ENCODE peak calls at places on chromosomes 5 and 9, in seven cellular contexts. One of them, this sample, is unnamed. For H3K79me1, the result is how much of the 10 kb centered on the place peaks cover.

GRCh38 chr5:9201011-9201410 is 344.9 kb downstream of the SEMA5A start:
- DNase-seq in neuronal stem cell: no peak
- DNase-seq in IMR-90: no peak
- DNase-seq in H1: no peak
- DNase-seq in mesendoderm: no peak
- DNase-seq in H9: no peak
- DNase-seq in trophoblast cell: no peak
- DNase-seq in this sample: no peak

GRCh38 chr9:5292141-5292540 is 12.4 kb downstream of the RLN2 start:
- DNase-seq in neuronal stem cell: no peak
- DNase-seq in IMR-90: no peak
- DNase-seq in H1: no peak
- DNase-seq in mesendoderm: no peak
- DNase-seq in H9: no peak
- DNase-seq in trophoblast cell: no peak
- DNase-seq in this sample: peak

GRCh38 chr9:85430659-85431370 is 310.9 kb downstream of the AGTPBP1 start:
- DNase-seq in neuronal stem cell: no peak
- DNase-seq in IMR-90: no peak
- DNase-seq in H1: no peak
- DNase-seq in mesendoderm: peak
- DNase-seq in H9: no peak
- DNase-seq in trophoblast cell: no peak
- DNase-seq in this sample: no peak

GRCh38 chr5:95664204-95664786 is 17.7 kb downstream of the RFESD start:
- DNase-seq in neuronal stem cell: peak
- DNase-seq in IMR-90: peak
- DNase-seq in H1: no peak
- DNase-seq in mesendoderm: peak
- DNase-seq in H9: no peak
- DNase-seq in trophoblast cell: peak
- DNase-seq in this sample: peak

GRCh38 chr9:129669141-129669718 is 3.8 kb downstream of the PRRX2 start:
- DNase-seq in neuronal stem cell: no peak
- DNase-seq in IMR-90: peak
- DNase-seq in H1: no peak
- DNase-seq in mesendoderm: no peak
- DNase-seq in H9: no peak
- DNase-seq in trophoblast cell: no peak
- DNase-seq in this sample: peak

GRCh38 chr5:173229381-173229959 is 5.5 kb downstream of the NKX2-5 start:
- DNase-seq in neuronal stem cell: no peak
- DNase-seq in IMR-90: no peak
- DNase-seq in H1: no peak
- DNase-seq in mesendoderm: no peak
- DNase-seq in H9: peak
- DNase-seq in trophoblast cell: no peak
- DNase-seq in this sample: peak

GRCh38 chr9:38017149-38017884 is 51.7 kb downstream of the SHB start:
- DNase-seq in neuronal stem cell: peak
- DNase-seq in IMR-90: peak
- DNase-seq in H1: peak
- DNase-seq in mesendoderm: peak
- DNase-seq in H9: peak
- DNase-seq in trophoblast cell: no peak
- DNase-seq in this sample: peak

GRCh38 chr9:37903581-37903830 is 421 bp downstream of the SLC25A51 start:
- DNase-seq in neuronal stem cell: peak
- DNase-seq in IMR-90: no peak
- DNase-seq in H1: no peak
- DNase-seq in mesendoderm: peak
- DNase-seq in H9: peak
- DNase-seq in trophoblast cell: no peak
- DNase-seq in this sample: peak

GRCh38 chr9:75962186-75963036 is 71.9 kb downstream of the PCSK5 start:
- DNase-seq in neuronal stem cell: no peak
- DNase-seq in IMR-90: no peak
- DNase-seq in H1: no peak
- DNase-seq in mesendoderm: no peak
- DNase-seq in H9: no peak
- DNase-seq in trophoblast cell: peak
- DNase-seq in this sample: no peak

GRCh38 chr9:16328349-16328748 is 542.1 kb downstream of the BNC2 start:
- DNase-seq in neuronal stem cell: no peak
- DNase-seq in IMR-90: no peak
- DNase-seq in H1: no peak
- DNase-seq in mesendoderm: no peak
- DNase-seq in H9: no peak
- DNase-seq in trophoblast cell: no peak
- DNase-seq in this sample: no peak

GRCh38 chr9:27126682-27127081 is 17.7 kb downstream of the TEK start:
- DNase-seq in neuronal stem cell: no peak
- DNase-seq in IMR-90: no peak
- DNase-seq in H1: no peak
- DNase-seq in mesendoderm: no peak
- DNase-seq in H9: no peak
- DNase-seq in trophoblast cell: no peak
- DNase-seq in this sample: peak

GRCh38 chr5:114949001-114949400 is 220.7 kb downstream of the TRIM36 start:
- DNase-seq in neuronal stem cell: no peak
- DNase-seq in IMR-90: no peak
- DNase-seq in H1: no peak
- DNase-seq in mesendoderm: no peak
- DNase-seq in H9: no peak
- DNase-seq in trophoblast cell: no peak
- DNase-seq in this sample: no peak

GRCh38 chr5:137836301-137836700 is 31.4 kb upstream of the MYOT start:
- DNase-seq in neuronal stem cell: no peak
- DNase-seq in IMR-90: no peak
- DNase-seq in H1: no peak
- DNase-seq in mesendoderm: peak
- DNase-seq in H9: no peak
- DNase-seq in trophoblast cell: no peak
- DNase-seq in this sample: no peak

GRCh38 chr5:175847503-175847902 is 23.9 kb upstream of the CPLX2 start:
- DNase-seq in neuronal stem cell: no peak
- DNase-seq in IMR-90: peak
- DNase-seq in H1: no peak
- DNase-seq in mesendoderm: peak
- DNase-seq in H9: peak
- DNase-seq in trophoblast cell: no peak
- DNase-seq in this sample: no peak

GRCh38 chr9:114174876-114175771 is 19.8 kb downstream of the COL27A1 start:
- DNase-seq in neuronal stem cell: no peak
- DNase-seq in IMR-90: peak
- DNase-seq in H1: no peak
- DNase-seq in mesendoderm: no peak
- DNase-seq in H9: no peak
- DNase-seq in trophoblast cell: no peak
- DNase-seq in this sample: peak

GRCh38 chr5:68171101-68171558 is 44.4 kb upstream of the PIK3R1 start:
- DNase-seq in neuronal stem cell: peak
- DNase-seq in IMR-90: peak
- DNase-seq in H1: no peak
- DNase-seq in mesendoderm: no peak
- DNase-seq in H9: no peak
- DNase-seq in trophoblast cell: no peak
- DNase-seq in this sample: peak

GRCh38 chr5:93378073-93378472 is 202.9 kb downstream of the NR2F1-AS1 start:
- DNase-seq in neuronal stem cell: no peak
- DNase-seq in IMR-90: peak
- DNase-seq in H1: no peak
- DNase-seq in mesendoderm: no peak
- DNase-seq in H9: no peak
- DNase-seq in trophoblast cell: no peak
- DNase-seq in this sample: peak

GRCh38 chr5:135891804-135892203 is 3.8 kb downstream of the IL9 start:
- DNase-seq in neuronal stem cell: peak
- DNase-seq in IMR-90: no peak
- DNase-seq in H1: no peak
- DNase-seq in mesendoderm: peak
- DNase-seq in H9: peak
- DNase-seq in trophoblast cell: no peak
- DNase-seq in this sample: no peak

GRCh38 chr5:411728-412127 is 31.2 kb upstream of the EXOC3 start:
- DNase-seq in neuronal stem cell: no peak
- DNase-seq in IMR-90: no peak
- DNase-seq in H1: no peak
- DNase-seq in mesendoderm: no peak
- DNase-seq in H9: no peak
- DNase-seq in trophoblast cell: no peak
- DNase-seq in this sample: no peak

GRCh38 chr5:88322785-88323184 is 54.1 kb upstream of the TMEM161B start:
- DNase-seq in neuronal stem cell: no peak
- DNase-seq in IMR-90: no peak
- DNase-seq in H1: no peak
- DNase-seq in mesendoderm: no peak
- DNase-seq in H9: no peak
- DNase-seq in trophoblast cell: no peak
- DNase-seq in this sample: no peak

GRCh38 chr5:151130235-151130921 is 27.2 kb downstream of the ANXA6 start:
- DNase-seq in neuronal stem cell: no peak
- DNase-seq in IMR-90: no peak
- DNase-seq in H1: no peak
- DNase-seq in mesendoderm: no peak
- DNase-seq in H9: no peak
- DNase-seq in trophoblast cell: peak
- DNase-seq in this sample: no peak

GRCh38 chr5:127003798-127004495 is 26.4 kb downstream of the MARCHF3 start:
- DNase-seq in neuronal stem cell: no peak
- DNase-seq in IMR-90: no peak
- DNase-seq in H1: no peak
- DNase-seq in mesendoderm: no peak
- DNase-seq in H9: no peak
- DNase-seq in trophoblast cell: no peak
- DNase-seq in this sample: no peak

GRCh38 chr9:136517012-136517743 is 28.7 kb downstream of the NOTCH1 start:
- DNase-seq in neuronal stem cell: no peak
- DNase-seq in IMR-90: no peak
- DNase-seq in H1: no peak
- DNase-seq in mesendoderm: no peak
- DNase-seq in H9: no peak
- DNase-seq in trophoblast cell: no peak
- DNase-seq in this sample: no peak

GRCh38 chr9:89457376-89457855 is 40.5 kb downstream of the SEMA4D start:
- DNase-seq in neuronal stem cell: no peak
- DNase-seq in IMR-90: no peak
- DNase-seq in H1: no peak
- DNase-seq in mesendoderm: no peak
- DNase-seq in H9: no peak
- DNase-seq in trophoblast cell: no peak
- DNase-seq in this sample: no peak
- H3K79me1 ChIP-seq in neuronal stem cell: under half
- H3K79me1 ChIP-seq in IMR-90: under half
- H3K79me1 ChIP-seq in H1: under half
- H3K79me1 ChIP-seq in mesendoderm: under half
- H3K79me1 ChIP-seq in H9: under half
- H3K79me1 ChIP-seq in trophoblast cell: under half
- H3K79me1 ChIP-seq in this sample: under half

GRCh38 chr9:133537257-133537656 is 2.8 kb downstream of the ADAMTSL2 start:
- DNase-seq in neuronal stem cell: no peak
- DNase-seq in IMR-90: no peak
- DNase-seq in H1: no peak
- DNase-seq in mesendoderm: no peak
- DNase-seq in H9: no peak
- DNase-seq in trophoblast cell: no peak
- DNase-seq in this sample: no peak

GRCh38 chr9:133536536-133536935 is 2.0 kb downstream of the ADAMTSL2 start:
- DNase-seq in neuronal stem cell: no peak
- DNase-seq in IMR-90: no peak
- DNase-seq in H1: no peak
- DNase-seq in mesendoderm: no peak
- DNase-seq in H9: no peak
- DNase-seq in trophoblast cell: no peak
- DNase-seq in this sample: no peak

GRCh38 chr9:133534346-133535284 is at the start of gene ADAMTSL2:
- DNase-seq in neuronal stem cell: peak
- DNase-seq in IMR-90: peak
- DNase-seq in H1: peak
- DNase-seq in mesendoderm: peak
- DNase-seq in H9: peak
- DNase-seq in trophoblast cell: no peak
- DNase-seq in this sample: peak

GRCh38 chr9:133535285-133535877 is 877 bp downstream of the ADAMTSL2 start:
- DNase-seq in neuronal stem cell: no peak
- DNase-seq in IMR-90: no peak
- DNase-seq in H1: no peak
- DNase-seq in mesendoderm: no peak
- DNase-seq in H9: no peak
- DNase-seq in trophoblast cell: no peak
- DNase-seq in this sample: no peak

DNA sequence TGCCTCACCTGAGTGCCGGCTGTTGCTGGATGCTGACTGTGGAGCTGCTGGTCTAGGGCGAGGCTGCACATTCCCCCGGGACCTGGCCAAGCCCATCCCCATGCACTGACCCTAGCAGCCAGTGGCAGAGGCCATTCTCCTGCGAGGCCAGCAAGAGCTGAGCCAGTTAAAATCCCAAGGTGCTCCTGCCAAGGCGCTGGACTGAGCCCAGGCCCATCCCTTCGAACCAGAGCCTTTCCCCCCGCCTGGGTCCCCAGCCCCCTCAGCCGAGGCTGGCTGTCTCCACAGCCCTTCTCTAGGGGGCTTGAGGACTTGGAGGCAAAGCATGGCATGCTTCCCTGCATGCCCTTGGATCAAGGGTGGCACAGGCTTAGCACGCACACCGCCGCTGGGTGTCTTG is 1.6 kb downstream of the ADAMTSL2 start:
- DNase-seq in neuronal stem cell: no peak
- DNase-seq in IMR-90: no peak
- DNase-seq in H1: no peak
- DNase-seq in mesendoderm: no peak
- DNase-seq in H9: no peak
- DNase-seq in trophoblast cell: no peak
- DNase-seq in this sample: no peak
- H3K79me1 ChIP-seq in neuronal stem cell: under half
- H3K79me1 ChIP-seq in IMR-90: under half
- H3K79me1 ChIP-seq in H1: under half
- H3K79me1 ChIP-seq in mesendoderm: under half
- H3K79me1 ChIP-seq in H9: under half
- H3K79me1 ChIP-seq in trophoblast cell: under half
- H3K79me1 ChIP-seq in this sample: under half

GRCh38 chr9:109793921-109794320 is 13.9 kb downstream of the PALM2AKAP2 start:
- DNase-seq in neuronal stem cell: no peak
- DNase-seq in IMR-90: no peak
- DNase-seq in H1: no peak
- DNase-seq in mesendoderm: no peak
- DNase-seq in H9: no peak
- DNase-seq in trophoblast cell: no peak
- DNase-seq in this sample: peak
- H3K79me1 ChIP-seq in neuronal stem cell: under half
- H3K79me1 ChIP-seq in IMR-90: under half
- H3K79me1 ChIP-seq in H1: under half
- H3K79me1 ChIP-seq in mesendoderm: under half
- H3K79me1 ChIP-seq in H9: under half
- H3K79me1 ChIP-seq in trophoblast cell: under half
- H3K79me1 ChIP-seq in this sample: under half

GRCh38 chr9:36337002-36337401 is 63.1 kb downstream of the RNF38 start:
- DNase-seq in neuronal stem cell: no peak
- DNase-seq in IMR-90: no peak
- DNase-seq in H1: no peak
- DNase-seq in mesendoderm: no peak
- DNase-seq in H9: no peak
- DNase-seq in trophoblast cell: no peak
- DNase-seq in this sample: no peak
- H3K79me1 ChIP-seq in neuronal stem cell: under half
- H3K79me1 ChIP-seq in IMR-90: under half
- H3K79me1 ChIP-seq in H1: under half
- H3K79me1 ChIP-seq in mesendoderm: under half
- H3K79me1 ChIP-seq in H9: under half
- H3K79me1 ChIP-seq in trophoblast cell: under half
- H3K79me1 ChIP-seq in this sample: under half

GRCh38 chr9:91978739-91979414 is 28.8 kb upstream of the ROR2 start:
- DNase-seq in neuronal stem cell: peak
- DNase-seq in IMR-90: peak
- DNase-seq in H1: peak
- DNase-seq in mesendoderm: peak
- DNase-seq in H9: peak
- DNase-seq in trophoblast cell: peak
- DNase-seq in this sample: peak
- H3K79me1 ChIP-seq in neuronal stem cell: under half
- H3K79me1 ChIP-seq in IMR-90: under half
- H3K79me1 ChIP-seq in H1: under half
- H3K79me1 ChIP-seq in mesendoderm: under half
- H3K79me1 ChIP-seq in H9: under half
- H3K79me1 ChIP-seq in trophoblast cell: under half
- H3K79me1 ChIP-seq in this sample: under half

This sample was measured in mesenchymal stem cell.